ENCODE peak calls at places on chromosome 13, in four cellular contexts. O is heart left ventricle; C is Panc1; Z is activated naive CD8-positive, alpha-beta T cell treated with anti-CD3 and anti-CD28 coated beads, Interleukin-2, amount 50 U/mL, for 24 hours. J is an unnamed sample.

GRCh38 chr13:113862766-113863510 is 938 bp downstream of the GAS6 start:
- ATAC-seq in O (peak), C (peak), Z (no peak), J (peak)

GRCh38 chr13:74062933-74063332 is 71.3 kb downstream of the KLF12 start:
- ATAC-seq in O (peak), C (no peak), Z (peak), J (peak)

GRCh38 chr13:113781571-113781970 is 22.5 kb downstream of the TMEM255B start:
- ATAC-seq in O (no peak), C (no peak), Z (no peak), J (no peak)

GRCh38 chr13:46624353-46624752 is 71.4 kb downstream of the LRCH1 start:
- ATAC-seq in O (no peak), C (no peak), Z (no peak), J (no peak)

GRCh38 chr13:33218426-33218825 is 67.1 kb downstream of the STARD13 start:
- ATAC-seq in O (no peak), C (no peak), Z (no peak), J (no peak)

GRCh38 chr13:20988909-20989735 is 72.3 kb downstream of the LATS2 start:
- ATAC-seq in O (peak), C (no peak), Z (no peak), J (no peak)

GRCh38 chr13:80437212-80437611 is 96.3 kb upstream of the SPRY2 start:
- ATAC-seq in O (no peak), C (no peak), Z (no peak), J (no peak)

GRCh38 chr13:113942591-113943103 is 31.2 kb downstream of the C13orf46 start:
- ATAC-seq in O (no peak), C (no peak), Z (no peak), J (no peak)

GRCh38 chr13:79522583-79522982 is 41.6 kb downstream of the NDFIP2 start:
- ATAC-seq in O (no peak), C (no peak), Z (peak), J (no peak)

GRCh38 chr13:71017607-71018006 is 849.4 kb downstream of the DACH1 start:
- ATAC-seq in O (no peak), C (no peak), Z (no peak), J (no peak)

J was measured in gastroesophageal sphincter.